ENCODE peak calls at places on chromosomes 3 and 15, in ten cellular contexts. O, Q, Z, V, A, W, N, E, M and G are unnamed samples.

GRCh38 chr3:195773956-195774537 is 37.7 kb downstream of the MUC4 start:
- DNase-seq in M (no peak), O (no peak), W (no peak), A (no peak), N (no peak), E (no peak), V (no peak), Q (no peak), Z (no peak), G (peak; percentile 71)

GRCh38 chr3:14832975-14833722 is 14.4 kb downstream of the FGD5 start:
- DNase-seq in A (no peak), M (no peak), Z (no peak), N (no peak), W (no peak), E (no peak), Q (no peak), O (no peak), V (no peak), G (no peak)

GRCh38 chr15:70048196-70048565 is 49.5 kb downstream of the TLE3 start:
- DNase-seq in Q (no peak), M (no peak), E (no peak), A (no peak), N (no peak), V (no peak), W (no peak), Z (no peak), O (no peak), G (peak; percentile 49)

GRCh38 chr15:97521894-97522293 is 438.6 kb upstream of the ARRDC4 start:
- DNase-seq in W (no peak), E (no peak), M (no peak), O (no peak), Q (no peak), Z (no peak), N (no peak), V (no peak), A (no peak), G (no peak)

GRCh38 chr15:67731112-67731761 is 94.1 kb upstream of the SKOR1 start:
- DNase-seq in O (no peak), W (no peak), V (no peak), M (no peak), A (no peak), Z (no peak), N (no peak), E (peak; percentile 9), Q (no peak), G (no peak)

GRCh38 chr15:51589881-51590570 is 32.5 kb downstream of the DMXL2 start:
- DNase-seq in E (no peak), O (no peak), N (no peak), V (no peak), A (no peak), Q (no peak), Z (no peak), M (no peak), W (no peak), G (no peak)

GRCh38 chr3:29764603-29765254 is 483.9 kb downstream of the RBMS3 start:
- DNase-seq in Z (no peak), O (no peak), W (no peak), E (peak; percentile 23), Q (no peak), V (no peak), N (no peak), M (peak; percentile 95), A (no peak), G (no peak)

GRCh38 chr3:141878326-141878725 is 1.9 kb downstream of the ATP1B3 start:
- DNase-seq in E (no peak), V (no peak), W (no peak), Z (no peak), A (no peak), M (no peak), Q (no peak), O (no peak), N (no peak), G (no peak)

GRCh38 chr15:88658972-88659931 is 20.4 kb downstream of the ISG20 start:
- DNase-seq in V (no peak), A (no peak), Q (no peak), E (peak; percentile 51), M (peak; percentile 69), Z (no peak), W (no peak), O (no peak), N (no peak), G (peak; percentile 76)

GRCh38 chr3:125129512-125129962 is 73.7 kb upstream of the HEG1 start:
- DNase-seq in E (no peak), A (no peak), N (no peak), O (no peak), M (peak; percentile 100), V (no peak), Z (no peak), W (no peak), Q (no peak), G (no peak)

GRCh38 chr3:53185761-53186465 is 24.9 kb downstream of the PRKCD start:
- DNase-seq in Z (no peak), A (no peak), M (no peak), O (no peak), Q (no peak), V (no peak), E (no peak), N (no peak), W (no peak), G (no peak)

GRCh38 chr3:154956815-154957214 is 123.3 kb upstream of the MME start:
- DNase-seq in Z (no peak), Q (no peak), V (no peak), O (no peak), A (no peak), M (peak; percentile 62), W (no peak), E (no peak), N (no peak), G (no peak)

GRCh38 chr3:44016818-44017217 is 224.9 kb upstream of the TOPAZ1 start:
- DNase-seq in N (no peak), W (no peak), Q (no peak), O (no peak), A (no peak), E (no peak), V (no peak), M (no peak), Z (no peak), G (no peak)

GRCh38 chr15:65088643-65089021 is 12.1 kb downstream of the KBTBD13 start:
- DNase-seq in N (peak; percentile 78), A (no peak), W (no peak), M (no peak), Q (no peak), Z (no peak), V (no peak), O (no peak), E (no peak), G (no peak)

GRCh38 chr3:109369510-109369909 is 32.2 kb upstream of the DPPA4 start:
- DNase-seq in E (no peak), N (peak; percentile 61), A (no peak), V (no peak), Q (no peak), Z (no peak), O (no peak), W (no peak), M (no peak), G (no peak)

GRCh38 chr3:12323237-12323636 is 34.4 kb downstream of the PPARG start:
- DNase-seq in A (no peak), V (no peak), N (no peak), Z (no peak), E (no peak), O (no peak), M (no peak), Q (no peak), W (no peak), G (no peak)

GRCh38 chr3:187063286-187064081 is 75.8 kb downstream of the RPL39L start:
- DNase-seq in Z (no peak), A (no peak), O (no peak), E (peak; percentile 68), N (no peak), M (no peak), Q (no peak), W (no peak), V (no peak), G (no peak)

GRCh38 chr3:160401301-160402095 is 2.0 kb downstream of the SMC4 start:
- DNase-seq in N (no peak), E (peak; percentile 34), V (no peak), O (no peak), Z (no peak), W (no peak), A (no peak), M (peak; percentile 71), Q (no peak), G (no peak)

GRCh38 chr3:39433642-39434041 is 27.1 kb downstream of the RPSA start:
- DNase-seq in Q (no peak), E (no peak), A (no peak), N (no peak), O (no peak), M (peak; percentile 72), W (no peak), Z (no peak), V (no peak), G (no peak)

GRCh38 chr3:50876947-50877346 is 202.2 kb downstream of the DOCK3 start:
- DNase-seq in N (no peak), W (no peak), M (no peak), E (no peak), V (no peak), A (no peak), Z (no peak), O (no peak), Q (no peak), G (no peak)

GRCh38 chr15:25060472-25060803 is 105.7 kb downstream of the SNRPN start:
- DNase-seq in A (no peak), W (no peak), E (no peak), O (no peak), V (no peak), Q (no peak), M (no peak), N (peak; percentile 31), Z (no peak), G (no peak)

GRCh38 chr15:60137711-60138396 is 133.7 kb downstream of the FOXB1 start:
- DNase-seq in Z (no peak), W (no peak), E (no peak), Q (no peak), V (no peak), O (no peak), A (no peak), M (peak; percentile 8), N (no peak), G (no peak)

GRCh38 chr15:36688310-36689102 is 109.1 kb downstream of the CDIN1 start:
- DNase-seq in A (no peak), E (no peak), V (no peak), W (no peak), Z (no peak), O (no peak), N (no peak), Q (no peak), M (peak; percentile 5), G (no peak)

GRCh38 chr3:174253940-174254339 is 605.2 kb upstream of the NAALADL2 start:
- DNase-seq in E (no peak), O (no peak), W (no peak), M (no peak), A (no peak), V (no peak), Q (no peak), Z (no peak), N (no peak), G (no peak)

GRCh38 chr3:86969500-86970189 is 21.3 kb downstream of the VGLL3 start:
- DNase-seq in A (peak; percentile 27), Q (peak; percentile 53), M (peak; percentile 74), E (peak; percentile 45), O (no peak), Z (no peak), V (no peak), W (no peak), N (no peak), G (no peak)

GRCh38 chr3:10706156-10707088 is 109.6 kb upstream of the SLC6A11 start:
- DNase-seq in A (no peak), Q (no peak), Z (no peak), N (no peak), V (no peak), M (no peak), O (no peak), E (no peak), W (no peak), G (no peak)

GRCh38 chr15:68517285-68517711 is 61.5 kb upstream of the CORO2B start:
- DNase-seq in Q (no peak), W (no peak), V (no peak), A (no peak), N (no peak), Z (no peak), O (no peak), E (no peak), M (no peak), G (no peak)

GRCh38 chr15:74893627-74894026 is 3.8 kb downstream of the MPI start:
- DNase-seq in O (no peak), Z (no peak), A (no peak), W (peak; percentile 32), Q (no peak), V (no peak), N (no peak), M (no peak), E (no peak), G (no peak)